ENCODE peak calls at places on chromosomes 13 and 19, in nine cellular contexts. O, L, A, U, N, D, F, M and R are unnamed samples. For H3K4me1, the result is how much of the 10 kb centered on the place peaks cover.

GRCh38 chr19:31261019-31261595 is 88.1 kb downstream of the TSHZ3 start:
- DNase-seq in L (no peak), N (no peak), A (no peak), D (no peak), M (no peak), O (no peak), U (no peak), F (no peak), R (no peak)

GRCh38 chr13:107866666-107867623 is 348.4 kb downstream of the LIG4 start:
- DNase-seq in M (peak), O (no peak), L (peak), D (no peak), U (peak), A (no peak), N (no peak), F (peak), R (no peak)

GRCh38 chr19:30268601-30269000 is 103.6 kb upstream of the ZNF536 start:
- DNase-seq in D (no peak), L (no peak), O (no peak), N (no peak), U (no peak), F (no peak), M (no peak), A (no peak), R (no peak)

GRCh38 chr13:103961129-103961528 is 894.9 kb upstream of the SLC10A2 start:
- DNase-seq in U (no peak), O (no peak), N (no peak), L (no peak), D (no peak), A (no peak), M (no peak), F (no peak), R (no peak)

GRCh38 chr19:54168174-54168917 is 4.6 kb downstream of the TMC4 start:
- DNase-seq in O (peak), U (peak), A (peak), M (peak), N (peak), D (peak), L (peak), F (peak), R (peak)

GRCh38 chr19:38032151-38032550 is 125.1 kb downstream of the SIPA1L3 start:
- DNase-seq in A (no peak), M (no peak), D (no peak), N (no peak), O (no peak), F (no peak), L (no peak), U (peak), R (no peak)

GRCh38 chr13:94251801-94252200 is 227.7 kb downstream of the DCT start:
- DNase-seq in U (peak), D (no peak), N (no peak), L (peak), O (peak), M (peak), F (no peak), A (peak), R (no peak)

GRCh38 chr13:60397693-60398437 is 845 bp downstream of the TDRD3 start:
- DNase-seq in D (peak), U (peak), L (peak), F (peak), A (peak), M (peak), O (peak), N (peak), R (no peak)

GRCh38 chr13:40179421-40179820 is 487.0 kb downstream of the FOXO1 start:
- DNase-seq in A (no peak), U (no peak), N (no peak), F (no peak), O (no peak), D (no peak), L (no peak), M (no peak), R (no peak)

GRCh38 chr19:18601875-18602274 is 4.7 kb downstream of the CRLF1 start:
- DNase-seq in A (no peak), N (no peak), F (no peak), L (no peak), D (no peak), U (no peak), O (no peak), M (no peak), R (no peak)

GRCh38 chr19:30799854-30800755 is 427.9 kb downstream of the ZNF536 start:
- DNase-seq in F (no peak), M (peak), D (peak), A (peak), L (peak), U (peak), N (no peak), O (peak), R (no peak)

GRCh38 chr13:28548468-28548867 is 53.5 kb upstream of the FLT1 start:
- DNase-seq in D (no peak), O (no peak), A (no peak), U (no peak), L (no peak), F (no peak), N (no peak), M (no peak), R (no peak)
- H3K4me1 ChIP-seq in D (under half), O (under half), A (under half), U (under half), L (under half), F (under half), N (under half), M (under half), R (under half)

GRCh38 chr19:45164577-45165335 is 4.0 kb upstream of the NKPD1 start:
- DNase-seq in M (peak), D (no peak), O (peak), A (peak), U (peak), F (peak), N (peak), L (peak), R (peak)
- H3K4me1 ChIP-seq in M (under half), D (under half), O (under half), A (under half), U (under half), F (under half), N (under half), L (under half), R (under half)

DNA sequence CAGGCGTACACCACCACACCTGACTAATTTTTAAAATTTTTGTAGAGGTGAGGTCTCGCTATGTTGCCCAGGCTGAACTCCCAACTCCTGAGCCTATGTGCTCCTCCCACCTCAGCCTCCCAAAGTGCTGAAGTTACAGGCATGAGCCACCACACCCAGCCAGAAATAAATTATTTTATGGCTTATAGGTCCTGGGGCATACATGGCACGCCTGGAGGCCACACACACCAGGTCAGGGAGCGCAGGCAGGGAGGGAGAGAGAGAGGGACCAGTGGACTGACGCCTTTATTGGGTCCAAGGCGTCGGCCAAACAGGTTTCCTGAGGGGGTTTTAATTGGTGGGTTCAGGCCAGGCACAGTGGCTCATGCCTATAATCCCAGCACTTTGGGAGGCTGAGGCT is 6.8 kb downstream of the SPIB start:
- DNase-seq in M (no peak), U (no peak), A (no peak), D (no peak), N (no peak), O (no peak), L (no peak), F (no peak), R (no peak)
- H3K4me1 ChIP-seq in M (under half), U (under half), A (under half), D (under half), N (under half), O (under half), L (under half), F (under half), R (under half)

DNA sequence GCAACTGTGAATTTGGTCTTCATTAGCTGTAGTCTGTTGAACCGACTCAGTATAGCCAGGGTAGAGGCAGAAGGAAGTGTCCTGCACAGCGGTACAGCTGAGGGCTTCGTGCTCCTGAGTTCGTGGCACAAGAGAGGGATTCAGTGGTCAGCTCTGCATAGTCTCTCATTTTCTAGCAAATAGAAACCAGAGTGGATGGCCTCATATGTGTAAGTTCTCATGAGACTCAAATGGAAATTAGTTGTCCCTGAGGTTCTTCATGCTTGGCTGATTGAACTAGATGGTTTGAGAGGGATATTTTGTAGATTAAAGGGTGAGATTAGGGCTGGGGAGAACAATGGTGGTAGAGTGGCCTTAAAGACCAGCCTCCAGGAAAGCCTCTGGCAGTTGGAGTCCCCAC is 50.5 kb downstream of the ARHGEF7 start:
- DNase-seq in D (no peak), O (no peak), U (no peak), F (no peak), M (no peak), A (no peak), L (no peak), N (no peak), R (no peak)
- H3K4me1 ChIP-seq in D (half or more), O (half or more), U (under half), F (under half), M (under half), A (under half), L (under half), N (under half), R (under half)

GRCh38 chr13:49540552-49540951 is 44.8 kb downstream of the PHF11 start:
- DNase-seq in A (no peak), F (no peak), L (no peak), N (peak), M (no peak), U (peak), O (no peak), D (no peak), R (no peak)

GRCh38 chr13:49536144-49536873 is 40.6 kb downstream of the PHF11 start:
- DNase-seq in F (no peak), D (no peak), M (no peak), N (no peak), U (no peak), A (no peak), O (no peak), L (no peak), R (no peak)

GRCh38 chr13:49539313-49539712 is 43.6 kb downstream of the PHF11 start:
- DNase-seq in L (no peak), O (no peak), M (no peak), D (no peak), A (no peak), F (no peak), U (no peak), N (no peak), R (no peak)

GRCh38 chr13:49539746-49540145 is 44.0 kb downstream of the PHF11 start:
- DNase-seq in A (no peak), U (no peak), L (no peak), F (no peak), N (no peak), O (no peak), M (no peak), D (no peak), R (no peak)

DNA sequence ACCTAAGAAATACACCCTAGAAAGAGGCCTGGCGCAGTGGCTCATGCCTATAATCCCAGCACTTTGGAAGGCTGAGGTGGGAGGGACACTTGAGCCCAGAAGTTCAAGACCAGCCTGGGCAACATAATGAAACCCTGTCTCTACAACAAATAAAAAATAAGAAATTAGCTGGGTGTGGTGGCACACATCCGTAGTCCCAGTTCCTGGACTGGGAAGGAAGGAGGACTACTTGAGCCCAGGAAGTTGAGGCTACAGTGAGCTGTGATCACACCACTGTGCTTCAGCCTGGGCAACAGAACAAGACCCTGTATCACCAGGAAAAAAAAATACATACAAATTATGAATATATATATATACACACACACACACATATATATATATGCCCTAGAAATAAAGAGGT is 42.7 kb downstream of the PHF11 start:
- DNase-seq in L (no peak), A (no peak), M (no peak), O (no peak), D (no peak), N (no peak), F (no peak), U (no peak), R (no peak)
- H3K4me1 ChIP-seq in L (under half), A (under half), M (under half), O (under half), D (under half), N (under half), F (under half), U (under half), R (under half)

GRCh38 chr13:29852464-29853054 is 2.1 kb upstream of the UBL3 start:
- DNase-seq in U (no peak), F (no peak), L (no peak), O (no peak), N (no peak), A (no peak), M (no peak), D (no peak), R (no peak)

GRCh38 chr13:29850213-29850898 is at the start of gene UBL3:
- DNase-seq in F (peak), L (peak), D (peak), M (peak), O (peak), A (peak), U (peak), N (peak), R (peak)

GRCh38 chr13:29855009-29855408 is 4.6 kb upstream of the UBL3 start:
- DNase-seq in O (no peak), L (no peak), A (no peak), D (no peak), N (no peak), U (no peak), M (no peak), F (no peak), R (no peak)

GRCh38 chr13:29855784-29856183 is 5.4 kb upstream of the UBL3 start:
- DNase-seq in D (no peak), F (no peak), N (no peak), A (no peak), M (peak), O (no peak), L (no peak), U (no peak), R (no peak)

DNA sequence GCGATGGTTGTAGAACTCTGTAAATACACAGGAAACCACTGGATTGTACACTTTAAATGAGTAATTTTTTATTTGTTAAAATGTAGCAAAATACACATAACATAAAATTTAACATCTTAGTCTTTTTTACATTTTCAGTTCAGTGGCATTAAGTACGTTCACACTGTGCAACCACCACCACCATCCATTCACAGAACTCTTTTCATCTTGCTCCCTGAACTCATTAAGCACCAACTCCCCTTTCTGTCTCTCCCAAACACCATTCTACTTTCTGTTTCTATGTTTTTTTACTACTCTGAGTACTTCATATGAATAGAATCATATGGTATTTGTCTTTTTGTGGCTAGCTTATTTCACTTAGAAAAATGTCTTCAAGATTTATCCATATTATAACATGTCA is 2.7 kb upstream of the UBL3 start:
- DNase-seq in N (no peak), A (no peak), L (no peak), M (no peak), F (no peak), U (no peak), D (no peak), O (no peak), R (no peak)
- H3K4me1 ChIP-seq in N (under half), A (under half), L (under half), M (under half), F (under half), U (under half), D (under half), O (under half), R (under half)

DNA sequence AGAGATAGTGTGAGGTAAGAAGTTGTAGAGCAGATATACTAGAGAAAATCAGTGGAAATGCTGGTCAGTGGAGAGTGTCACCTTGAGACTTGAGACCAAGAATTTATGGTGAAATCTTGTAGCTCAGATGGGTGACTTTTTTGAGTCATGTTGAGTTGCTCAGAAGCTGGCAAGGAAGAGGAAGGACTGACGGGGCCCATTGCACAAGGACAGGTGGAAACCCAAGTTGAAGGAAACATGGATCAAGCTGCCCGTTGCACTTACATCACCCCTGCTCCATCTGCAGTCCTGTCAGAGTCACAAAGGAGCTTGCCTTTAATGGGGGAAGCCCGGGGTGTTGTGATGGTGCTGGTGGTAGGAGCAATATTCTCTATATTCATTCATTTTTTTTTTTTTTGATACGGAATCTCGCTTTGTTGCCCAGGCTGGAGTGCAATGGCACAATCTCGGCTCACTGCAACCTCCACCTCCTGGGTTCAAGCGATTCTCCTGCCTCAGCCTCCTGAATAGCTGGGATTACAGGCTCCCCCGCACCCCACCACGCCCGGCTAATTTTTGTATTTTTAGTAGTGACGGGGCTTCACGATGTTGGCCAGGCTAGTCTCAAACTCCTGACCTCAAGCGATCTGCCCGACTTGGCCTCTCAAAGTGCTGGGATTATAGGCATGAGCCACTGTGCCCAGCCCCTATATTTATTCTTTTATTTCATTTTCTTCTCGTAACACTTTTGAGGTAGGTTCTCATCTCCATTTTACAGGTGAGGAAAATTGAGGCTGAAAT is 27.4 kb downstream of the UBAC2 start:
- DNase-seq in M (no peak), D (no peak), L (no peak), A (no peak), F (no peak), U (no peak), N (no peak), O (no peak), R (no peak)
- H3K4me1 ChIP-seq in M (under half), D (under half), L (under half), A (under half), F (under half), U (under half), N (half or more), O (half or more), R (half or more)

DNA sequence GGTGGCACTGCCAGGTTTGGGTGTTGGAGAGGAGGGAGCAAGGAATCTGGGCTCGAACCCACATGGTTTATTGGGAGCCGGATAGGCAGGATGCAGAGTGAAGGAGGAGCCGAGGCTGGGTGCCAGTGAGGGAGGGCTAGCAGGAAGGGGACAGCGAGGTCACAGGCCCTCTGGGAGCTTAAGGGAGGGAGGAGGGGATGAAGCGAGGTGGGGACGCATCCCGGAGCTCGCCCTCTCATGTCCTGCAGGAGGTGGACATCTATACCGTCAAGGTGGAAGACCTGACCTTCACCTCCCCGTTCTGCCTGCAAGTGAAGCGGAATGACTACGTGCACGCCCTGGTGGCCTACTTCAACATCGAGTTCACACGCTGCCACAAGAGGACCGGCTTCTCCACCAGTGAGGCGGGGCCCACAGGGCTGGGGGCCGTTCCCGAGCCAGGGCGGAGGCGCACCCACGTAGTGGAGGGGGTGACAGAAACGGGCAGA is 3.5 kb upstream of the ADM5 start:
- DNase-seq in A (peak), U (no peak), M (no peak), L (peak), D (no peak), F (no peak), N (no peak), O (no peak), R (no peak)
- H3K4me1 ChIP-seq in A (under half), U (under half), M (under half), L (under half), D (under half), F (under half), N (under half), O (half or more), R (under half)

GRCh38 chr19:40611900-40612698 is 10.9 kb downstream of the LTBP4 start:
- DNase-seq in U (no peak), D (no peak), L (no peak), N (no peak), A (no peak), F (peak), M (no peak), O (no peak), R (no peak)
- H3K4me1 ChIP-seq in U (under half), D (under half), L (under half), N (under half), A (under half), F (under half), M (under half), O (half or more), R (under half)

DNA sequence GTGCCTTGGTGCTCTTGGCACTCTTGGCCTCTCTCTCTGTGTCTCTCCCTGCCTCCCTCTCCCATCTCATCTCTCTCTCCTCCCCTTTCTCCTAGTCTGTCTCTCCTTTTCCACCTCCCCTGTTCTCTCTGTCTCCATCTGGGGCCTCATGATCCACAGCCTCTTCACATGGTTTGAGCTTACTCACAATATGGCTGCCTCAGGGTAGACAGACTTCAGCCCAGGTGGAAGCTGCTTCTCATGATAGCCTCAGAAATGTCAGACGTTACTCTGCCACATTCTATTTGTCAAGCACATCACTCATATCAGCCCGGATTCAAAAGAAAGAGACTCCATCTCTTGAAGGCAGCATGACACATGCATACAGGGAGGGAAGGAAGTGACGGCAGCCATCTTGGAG is 18.4 kb upstream of the S1PR4 start:
- DNase-seq in L (no peak), O (no peak), D (no peak), A (no peak), F (no peak), N (no peak), U (no peak), M (no peak), R (no peak)
- H3K4me1 ChIP-seq in L (under half), O (under half), D (under half), A (under half), F (under half), N (under half), U (under half), M (under half), R (under half)